ENCODE peak calls at places on chromosome 12, in six cellular contexts. One of them, this sample, is unnamed. For H3K9me3, the result is how much of the 10 kb centered on the place peaks cover.

GRCh38 chr12:29578070-29578469 is 80.6 kb upstream of the OVCH1 start:
- DNase-seq in stomach: no peak
- DNase-seq in AG04450: no peak
- DNase-seq in ascending aorta: no peak
- DNase-seq in cardiac muscle cell: peak
- DNase-seq in HCT116: no peak
- DNase-seq in this sample: no peak

GRCh38 chr12:44154128-44154527 is 318.2 kb downstream of the TMEM117 start:
- DNase-seq in stomach: no peak
- DNase-seq in AG04450: peak
- DNase-seq in ascending aorta: no peak
- DNase-seq in cardiac muscle cell: peak
- DNase-seq in HCT116: no peak
- DNase-seq in this sample: no peak

GRCh38 chr12:31368666-31369361 is 42.9 kb upstream of the SINHCAF start:
- DNase-seq in stomach: peak
- DNase-seq in AG04450: no peak
- DNase-seq in ascending aorta: no peak
- DNase-seq in cardiac muscle cell: peak
- DNase-seq in HCT116: no peak
- DNase-seq in this sample: no peak

GRCh38 chr12:56007892-56008471 is 10.9 kb downstream of the SUOX start:
- DNase-seq in stomach: no peak
- DNase-seq in AG04450: no peak
- DNase-seq in ascending aorta: no peak
- DNase-seq in cardiac muscle cell: peak
- DNase-seq in HCT116: no peak
- DNase-seq in this sample: peak

GRCh38 chr12:32644455-32644854 is 34.6 kb upstream of the DNM1L start:
- DNase-seq in stomach: no peak
- DNase-seq in AG04450: no peak
- DNase-seq in ascending aorta: no peak
- DNase-seq in cardiac muscle cell: peak
- DNase-seq in HCT116: no peak
- DNase-seq in this sample: no peak

GRCh38 chr12:56635539-56636117 is 5.5 kb upstream of the BAZ2A start:
- DNase-seq in stomach: no peak
- DNase-seq in AG04450: no peak
- DNase-seq in ascending aorta: no peak
- DNase-seq in cardiac muscle cell: no peak
- DNase-seq in HCT116: no peak
- DNase-seq in this sample: no peak

GRCh38 chr12:108807476-108807875 is 49.9 kb downstream of the SSH1 start:
- DNase-seq in stomach: no peak
- DNase-seq in AG04450: no peak
- DNase-seq in ascending aorta: no peak
- DNase-seq in cardiac muscle cell: no peak
- DNase-seq in HCT116: no peak
- DNase-seq in this sample: no peak

GRCh38 chr12:44847888-44848770 is 28.0 kb downstream of the NELL2 start:
- DNase-seq in stomach: no peak
- DNase-seq in AG04450: no peak
- DNase-seq in ascending aorta: no peak
- DNase-seq in cardiac muscle cell: no peak
- DNase-seq in HCT116: no peak
- DNase-seq in this sample: no peak

GRCh38 chr12:85923767-85924331 is 49.8 kb downstream of the NTS start:
- DNase-seq in stomach: no peak
- DNase-seq in AG04450: no peak
- DNase-seq in ascending aorta: no peak
- DNase-seq in cardiac muscle cell: peak
- DNase-seq in HCT116: peak
- DNase-seq in this sample: no peak

GRCh38 chr12:67354966-67355365 is 85.8 kb downstream of the CAND1 start:
- DNase-seq in stomach: no peak
- DNase-seq in AG04450: no peak
- DNase-seq in ascending aorta: no peak
- DNase-seq in cardiac muscle cell: peak
- DNase-seq in HCT116: no peak
- DNase-seq in this sample: no peak

GRCh38 chr12:75862692-75863471 is 168.7 kb downstream of the PHLDA1 start:
- DNase-seq in stomach: no peak
- DNase-seq in AG04450: no peak
- DNase-seq in ascending aorta: no peak
- DNase-seq in cardiac muscle cell: peak
- DNase-seq in HCT116: peak
- DNase-seq in this sample: no peak

GRCh38 chr12:98780261-98780660 is 135.2 kb downstream of the APAF1 start:
- DNase-seq in stomach: no peak
- DNase-seq in AG04450: no peak
- DNase-seq in ascending aorta: no peak
- DNase-seq in cardiac muscle cell: no peak
- DNase-seq in HCT116: no peak
- DNase-seq in this sample: no peak

GRCh38 chr12:53806689-53807088 is 54.9 kb upstream of the CISTR start:
- DNase-seq in stomach: no peak
- DNase-seq in AG04450: peak
- DNase-seq in ascending aorta: no peak
- DNase-seq in cardiac muscle cell: peak
- DNase-seq in HCT116: no peak
- DNase-seq in this sample: no peak

GRCh38 chr12:15966426-15966825 is 55.3 kb downstream of the DERA start:
- DNase-seq in stomach: no peak
- DNase-seq in AG04450: no peak
- DNase-seq in ascending aorta: no peak
- DNase-seq in cardiac muscle cell: peak
- DNase-seq in HCT116: no peak
- DNase-seq in this sample: no peak

GRCh38 chr12:126389961-126390360 is 1324.7 kb downstream of the AACS start:
- DNase-seq in stomach: no peak
- DNase-seq in AG04450: no peak
- DNase-seq in ascending aorta: no peak
- DNase-seq in cardiac muscle cell: peak
- DNase-seq in HCT116: no peak
- DNase-seq in this sample: no peak
- H3K27ac ChIP-seq in stomach: no peak
- H3K27ac ChIP-seq in AG04450: peak
- H3K27ac ChIP-seq in ascending aorta: no peak
- H3K27ac ChIP-seq in cardiac muscle cell: no peak
- H3K27ac ChIP-seq in HCT116: no peak
- H3K27ac ChIP-seq in this sample: no peak

GRCh38 chr12:7188557-7189397 is 709 bp upstream of the PEX5 start:
- DNase-seq in stomach: peak
- DNase-seq in AG04450: peak
- DNase-seq in ascending aorta: peak
- DNase-seq in cardiac muscle cell: peak
- DNase-seq in HCT116: peak
- DNase-seq in this sample: peak
- TF ChIP-seq CTCF in stomach: peak
- TF ChIP-seq CTCF in AG04450: peak
- TF ChIP-seq CTCF in ascending aorta: peak
- TF ChIP-seq CTCF in cardiac muscle cell: peak
- TF ChIP-seq CTCF in HCT116: peak
- TF ChIP-seq CTCF in this sample: peak

DNA sequence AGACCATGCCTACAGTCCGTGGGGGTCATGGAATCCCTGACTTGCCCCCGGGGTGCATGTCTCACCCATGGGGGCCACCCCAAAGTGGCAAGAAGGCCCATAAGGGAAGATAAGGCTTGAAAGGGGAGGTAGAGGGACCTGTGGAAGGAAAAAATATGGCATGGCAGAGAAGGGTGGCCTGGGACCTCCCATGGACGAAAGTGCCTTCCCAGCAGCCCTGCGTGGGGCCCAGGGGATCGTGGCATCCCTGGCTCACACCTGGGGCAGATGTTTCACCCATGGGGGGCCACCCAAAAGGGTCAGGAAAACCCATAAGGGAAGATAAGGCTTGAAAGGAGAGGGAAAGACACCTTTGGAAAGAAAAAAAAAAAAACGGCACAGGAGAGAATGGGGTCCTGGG is 264.6 kb downstream of the ALG10 start:
- DNase-seq in stomach: no peak
- DNase-seq in AG04450: no peak
- DNase-seq in ascending aorta: no peak
- DNase-seq in cardiac muscle cell: no peak
- DNase-seq in HCT116: no peak
- DNase-seq in this sample: no peak
- H3K9me3 ChIP-seq in stomach: half or more
- H3K9me3 ChIP-seq in AG04450: half or more
- H3K9me3 ChIP-seq in ascending aorta: under half
- H3K9me3 ChIP-seq in cardiac muscle cell: under half
- H3K9me3 ChIP-seq in HCT116: under half
- H3K9me3 ChIP-seq in this sample: under half

DNA sequence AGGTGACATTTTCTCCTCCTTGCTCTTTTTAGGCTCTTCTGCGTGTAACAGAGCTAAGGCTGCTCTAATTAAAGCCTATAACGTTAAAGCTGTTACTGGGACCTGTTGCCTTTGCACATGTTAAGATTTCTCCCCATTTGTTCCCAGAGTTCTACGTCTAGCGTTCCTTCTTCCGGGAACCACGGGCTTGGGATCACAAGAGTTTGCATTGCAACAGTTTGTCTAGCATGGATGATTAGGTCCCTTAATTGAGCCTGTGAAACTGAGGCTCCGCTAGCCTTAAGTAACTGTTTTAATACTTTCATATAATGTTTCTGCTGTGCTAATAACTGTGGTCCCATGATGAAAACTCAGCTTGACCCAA is 16.7 kb upstream of the LYZ start:
- DNase-seq in stomach: no peak
- DNase-seq in AG04450: no peak
- DNase-seq in ascending aorta: no peak
- DNase-seq in cardiac muscle cell: no peak
- DNase-seq in HCT116: no peak
- DNase-seq in this sample: no peak
- H3K27ac ChIP-seq in stomach: peak
- H3K27ac ChIP-seq in AG04450: no peak
- H3K27ac ChIP-seq in ascending aorta: no peak
- H3K27ac ChIP-seq in cardiac muscle cell: no peak
- H3K27ac ChIP-seq in HCT116: no peak
- H3K27ac ChIP-seq in this sample: no peak

GRCh38 chr12:21657336-21658077 is at the start of gene LDHB:
- DNase-seq in stomach: peak
- DNase-seq in AG04450: peak
- DNase-seq in ascending aorta: peak
- DNase-seq in cardiac muscle cell: peak
- DNase-seq in HCT116: peak
- DNase-seq in this sample: peak

GRCh38 chr12:21655594-21655993 is 2.0 kb downstream of the LDHB start:
- DNase-seq in stomach: no peak
- DNase-seq in AG04450: no peak
- DNase-seq in ascending aorta: no peak
- DNase-seq in cardiac muscle cell: no peak
- DNase-seq in HCT116: no peak
- DNase-seq in this sample: no peak

GRCh38 chr12:21662122-21662792 is 4.6 kb upstream of the LDHB start:
- DNase-seq in stomach: no peak
- DNase-seq in AG04450: no peak
- DNase-seq in ascending aorta: no peak
- DNase-seq in cardiac muscle cell: no peak
- DNase-seq in HCT116: no peak
- DNase-seq in this sample: no peak

GRCh38 chr12:21656931-21657335 is 709 bp downstream of the LDHB start:
- DNase-seq in stomach: peak
- DNase-seq in AG04450: no peak
- DNase-seq in ascending aorta: no peak
- DNase-seq in cardiac muscle cell: peak
- DNase-seq in HCT116: peak
- DNase-seq in this sample: peak

GRCh38 chr12:21659383-21659782 is 1.7 kb upstream of the LDHB start:
- DNase-seq in stomach: no peak
- DNase-seq in AG04450: no peak
- DNase-seq in ascending aorta: no peak
- DNase-seq in cardiac muscle cell: no peak
- DNase-seq in HCT116: peak
- DNase-seq in this sample: no peak
- TF ChIP-seq CTCF in stomach: no peak
- TF ChIP-seq CTCF in AG04450: peak
- TF ChIP-seq CTCF in ascending aorta: no peak
- TF ChIP-seq CTCF in cardiac muscle cell: no peak
- TF ChIP-seq CTCF in HCT116: no peak
- TF ChIP-seq CTCF in this sample: no peak

DNA sequence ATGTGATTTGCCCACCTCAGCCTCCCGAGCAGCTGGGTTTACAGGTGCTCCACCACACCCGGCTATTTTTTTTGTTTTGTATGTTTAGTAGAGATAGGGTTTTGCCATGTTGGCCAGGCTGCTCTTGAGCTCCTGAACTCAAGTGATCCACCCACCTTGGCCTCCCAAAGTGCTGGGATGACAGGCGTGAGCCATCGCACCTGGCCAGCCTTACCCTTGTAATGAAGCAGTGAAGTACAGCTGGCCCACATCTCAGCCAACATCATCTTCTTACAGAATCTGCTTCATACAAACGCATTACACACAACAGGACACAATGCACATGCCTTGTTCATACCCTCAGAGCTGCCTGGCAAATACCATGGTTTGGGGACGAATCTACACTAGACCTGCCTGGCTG is 31.3 kb upstream of the CHFR start:
- DNase-seq in stomach: no peak
- DNase-seq in AG04450: no peak
- DNase-seq in ascending aorta: no peak
- DNase-seq in cardiac muscle cell: no peak
- DNase-seq in HCT116: no peak
- DNase-seq in this sample: no peak
- H3K9me3 ChIP-seq in stomach: half or more
- H3K9me3 ChIP-seq in AG04450: half or more
- H3K9me3 ChIP-seq in ascending aorta: half or more
- H3K9me3 ChIP-seq in cardiac muscle cell: under half
- H3K9me3 ChIP-seq in HCT116: under half
- H3K9me3 ChIP-seq in this sample: under half

DNA sequence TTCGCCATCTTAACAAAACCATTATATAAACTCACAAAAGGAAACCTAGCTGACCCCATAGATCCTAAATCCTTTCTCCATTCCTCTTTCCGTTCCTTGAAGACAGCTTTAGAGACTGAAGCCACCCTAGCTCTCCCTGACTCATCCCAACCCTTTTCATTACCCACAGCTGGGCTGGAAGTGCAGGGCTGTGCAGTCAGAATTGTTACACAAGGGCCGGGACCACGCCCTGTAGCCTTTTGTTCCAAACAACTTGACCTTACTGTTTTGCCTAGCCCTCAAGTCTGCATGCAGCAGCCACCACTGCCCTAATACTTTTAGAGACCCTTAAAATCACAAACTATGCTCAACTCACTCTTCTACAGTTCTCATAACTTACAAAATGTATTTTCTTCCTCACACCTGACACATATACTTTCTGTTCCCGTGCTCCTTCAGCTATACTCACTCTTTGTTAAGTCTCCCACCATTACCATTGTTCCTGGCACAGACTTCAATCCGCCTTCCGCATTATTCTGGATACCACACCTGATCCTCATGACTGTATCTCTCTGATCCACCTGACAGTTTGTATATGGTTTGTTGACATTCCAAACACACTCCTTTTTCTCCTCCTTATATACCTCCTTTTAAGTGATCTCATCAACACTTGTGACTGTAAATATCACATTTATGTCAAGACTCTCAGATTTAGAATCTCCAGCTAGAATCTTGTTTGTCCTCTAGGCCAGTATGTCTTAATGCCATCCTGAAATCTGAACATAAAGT is 208.7 kb downstream of the KITLG start:
- DNase-seq in stomach: no peak
- DNase-seq in AG04450: no peak
- DNase-seq in ascending aorta: no peak
- DNase-seq in cardiac muscle cell: peak
- DNase-seq in HCT116: no peak
- DNase-seq in this sample: no peak
- H3K27ac ChIP-seq in stomach: no peak
- H3K27ac ChIP-seq in AG04450: no peak
- H3K27ac ChIP-seq in ascending aorta: no peak
- H3K27ac ChIP-seq in cardiac muscle cell: no peak
- H3K27ac ChIP-seq in HCT116: no peak
- H3K27ac ChIP-seq in this sample: no peak

GRCh38 chr12:105455250-105455649 is 124.8 kb downstream of the C12orf75 start:
- DNase-seq in stomach: no peak
- DNase-seq in AG04450: no peak
- DNase-seq in ascending aorta: no peak
- DNase-seq in cardiac muscle cell: no peak
- DNase-seq in HCT116: no peak
- DNase-seq in this sample: no peak
- TF ChIP-seq CTCF in stomach: no peak
- TF ChIP-seq CTCF in AG04450: no peak
- TF ChIP-seq CTCF in ascending aorta: no peak
- TF ChIP-seq CTCF in cardiac muscle cell: no peak
- TF ChIP-seq CTCF in HCT116: no peak
- TF ChIP-seq CTCF in this sample: no peak